ENCODE peak calls at places on chromosomes 7 and 10, in five cellular contexts. S, H, V, I and K are unnamed samples.

GRCh38 chr7:46755120-46756034 is 826.5 kb downstream of the TNS3 start:
- DNase-seq in I (no peak), S (no peak), V (no peak), H (peak; percentile 34), K (no peak)

GRCh38 chr7:128263420-128263819 is 22.3 kb downstream of the LEP start:
- DNase-seq in V (no peak), I (no peak), S (no peak), H (no peak), K (no peak)

GRCh38 chr7:118195837-118196474 is 12.0 kb downstream of the LSM8 start:
- DNase-seq in H (peak; percentile 68), S (peak; percentile 61), I (peak; percentile 51), V (peak; percentile 67), K (peak; percentile 34)

GRCh38 chr7:103660455-103661371 is 214.7 kb upstream of the SLC26A5 start:
- DNase-seq in V (no peak), H (peak; percentile 79), S (peak; percentile 100), I (no peak), K (no peak)

GRCh38 chr10:373015-373414 is 237.8 kb downstream of the ZMYND11 start:
- DNase-seq in S (peak; percentile 70), I (no peak), H (no peak), V (no peak), K (no peak)

GRCh38 chr7:44449531-44449930 is 40.9 kb downstream of the NUDCD3 start:
- DNase-seq in V (no peak), I (no peak), S (no peak), H (no peak), K (no peak)

GRCh38 chr10:116465541-116465940 is 37.9 kb downstream of the PNLIPRP3 start:
- DNase-seq in S (no peak), I (no peak), V (peak; percentile 6), H (no peak), K (no peak)

GRCh38 chr7:110007316-110007910 is 1083.5 kb upstream of the LRRN3 start:
- DNase-seq in H (no peak), S (no peak), I (no peak), V (no peak), K (no peak)

GRCh38 chr10:93261961-93262610 is 188.4 kb downstream of the CYP26A1 start:
- DNase-seq in V (no peak), I (no peak), S (no peak), H (peak; percentile 21), K (no peak)

GRCh38 chr10:20839910-20840309 is 57.2 kb downstream of the NEBL start:
- DNase-seq in V (no peak), S (no peak), H (no peak), I (no peak), K (no peak)

GRCh38 chr7:110407706-110408105 is 683.2 kb upstream of the LRRN3 start:
- DNase-seq in S (no peak), H (no peak), I (no peak), V (no peak), K (no peak)

GRCh38 chr7:12583922-12584321 is 13.4 kb downstream of the SCIN start:
- DNase-seq in H (no peak), V (no peak), S (peak; percentile 27), I (no peak), K (no peak)

GRCh38 chr7:27994639-27995038 is 186.0 kb downstream of the JAZF1 start:
- DNase-seq in V (no peak), H (peak; percentile 51), S (no peak), I (peak; percentile 45), K (no peak)

GRCh38 chr10:91665842-91666241 is 33.0 kb upstream of the PPP1R3C start:
- DNase-seq in V (peak; percentile 16), H (no peak), S (no peak), I (no peak), K (no peak)

GRCh38 chr10:91668935-91669334 is 36.1 kb upstream of the PPP1R3C start:
- DNase-seq in H (no peak), S (no peak), V (no peak), I (no peak), K (no peak)

DNA sequence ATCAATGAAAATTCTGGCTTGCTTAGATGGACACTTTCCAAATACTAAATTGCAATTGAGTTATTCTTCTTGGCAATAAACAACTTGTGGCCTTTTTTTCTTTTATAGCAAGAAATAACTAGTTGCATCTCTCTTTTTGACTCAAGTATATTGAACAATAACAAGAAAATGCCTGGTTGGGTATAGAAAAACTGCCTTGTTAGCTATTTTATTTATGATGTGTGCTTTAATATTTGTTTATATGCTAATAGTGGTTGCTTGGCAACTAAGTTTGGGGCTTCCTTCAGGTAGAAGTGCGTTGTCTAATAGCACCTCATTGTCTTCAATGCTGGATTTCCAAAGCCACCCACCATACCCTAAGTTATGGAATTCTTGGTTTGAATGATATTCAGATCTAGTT is 30.1 kb upstream of the PPP1R3C start:
- DNase-seq in I (no peak), S (no peak), H (no peak), V (no peak), K (no peak)
- TF ChIP-seq POLR2A in I (no peak), S (no peak), H (no peak), V (no peak), K (no peak)

GRCh38 chr7:105389090-105389650 is 449 bp upstream of the SRPK2 start:
- DNase-seq in I (peak; percentile 48), S (peak; percentile 55), V (peak; percentile 65), H (peak; percentile 62), K (peak; percentile 63)
- TF ChIP-seq POLR2A in I (no peak), S (no peak), V (no peak), H (no peak), K (no peak)

GRCh38 chr10:22321156-22321711 is 335 bp downstream of the BMI1 start:
- DNase-seq in V (peak; percentile 82), I (peak; percentile 61), S (peak; percentile 35), H (peak; percentile 67), K (peak; percentile 70)
- TF ChIP-seq POLR2A in V (peak; percentile 49), I (peak; percentile 55), S (peak; percentile 57), H (no peak), K (peak; percentile 25)

GRCh38 chr7:101137651-101138148 is 10.8 kb downstream of the SERPINE1 start:
- DNase-seq in S (no peak), I (no peak), V (no peak), H (no peak), K (no peak)

GRCh38 chr7:101140339-101140699 is 13.4 kb downstream of the SERPINE1 start:
- DNase-seq in V (no peak), S (no peak), H (peak; percentile 37), I (no peak), K (no peak)

GRCh38 chr7:101134399-101134980 is 7.6 kb downstream of the SERPINE1 start:
- DNase-seq in S (no peak), V (no peak), H (peak; percentile 40), I (no peak), K (no peak)

GRCh38 chr7:101140746-101141382 is 13.4 kb upstream of the AP1S1 start:
- DNase-seq in V (no peak), H (no peak), S (no peak), I (no peak), K (no peak)

DNA sequence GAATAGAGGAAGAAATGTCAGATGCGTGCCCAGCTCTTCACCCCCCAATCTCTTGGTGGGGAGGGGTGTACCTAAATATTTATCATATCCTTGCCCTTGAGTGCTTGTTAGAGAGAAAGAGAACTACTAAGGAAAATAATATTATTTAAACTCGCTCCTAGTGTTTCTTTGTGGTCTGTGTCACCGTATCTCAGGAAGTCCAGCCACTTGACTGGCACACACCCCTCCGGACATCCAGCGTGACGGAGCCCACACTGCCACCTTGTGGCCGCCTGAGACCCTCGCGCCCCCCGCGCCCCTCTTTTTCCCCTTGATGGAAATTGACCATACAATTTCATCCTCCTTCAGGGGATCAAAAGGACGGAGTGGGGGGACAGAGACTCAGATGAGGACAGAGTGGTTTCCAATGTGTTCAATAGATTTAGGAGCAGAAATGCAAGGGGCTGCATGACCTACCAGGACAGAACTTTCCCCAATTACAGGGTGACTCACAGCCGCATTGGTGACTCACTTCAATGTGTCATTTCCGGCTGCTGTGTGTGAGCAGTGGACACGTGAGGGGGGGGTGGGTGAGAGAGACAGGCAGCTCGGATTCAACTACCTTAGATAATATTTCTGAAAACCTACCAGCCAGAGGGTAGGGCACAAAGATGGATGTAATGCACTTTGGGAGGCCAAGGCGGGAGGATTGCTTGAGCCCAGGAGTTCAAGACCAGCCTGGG is 11.4 kb downstream of the SERPINE1 start:
- DNase-seq in I (peak; percentile 80), V (peak; percentile 83), H (peak; percentile 99), S (peak; percentile 90), K (peak; percentile 82)
- TF ChIP-seq POLR2A in I (no peak), V (peak; percentile 55), H (peak; percentile 82), S (no peak), K (no peak)

GRCh38 chr10:114914545-114914944 is 23.4 kb upstream of the TRUB1 start:
- DNase-seq in S (no peak), V (no peak), I (no peak), H (no peak), K (no peak)

GRCh38 chr10:114911801-114912479 is 26.1 kb upstream of the TRUB1 start:
- DNase-seq in V (no peak), I (no peak), H (peak; percentile 10), S (no peak), K (no peak)

GRCh38 chr10:114915294-114915693 is 22.7 kb upstream of the TRUB1 start:
- DNase-seq in H (no peak), I (no peak), V (no peak), S (no peak), K (no peak)

GRCh38 chr10:114908896-114909295 is 29.1 kb upstream of the TRUB1 start:
- DNase-seq in V (no peak), S (no peak), H (no peak), I (no peak), K (no peak)

GRCh38 chr10:114911052-114911697 is 26.8 kb upstream of the TRUB1 start:
- DNase-seq in V (no peak), S (no peak), H (no peak), I (no peak), K (no peak)
- TF ChIP-seq POLR2A in V (no peak), S (no peak), H (no peak), I (no peak), K (no peak)